ENCODE peak calls at places on chromosomes 12 and 14, in ten cellular contexts. One of them, this sample, is unnamed.

GRCh38 chr14:101459392-101459900 is 101.8 kb upstream of the DIO3 start:
- DNase-seq in T-cell: no peak
- DNase-seq in posterior cingulate gyrus: no peak
- DNase-seq in GM12865: no peak
- DNase-seq in stimulated activated CD8-positive, alpha-beta memory T cell treated with anti-CD3 and anti-CD28 coated beads, Interleukin-7, amount 100 ng/mL, for 1 hour: no peak
- DNase-seq in activated T-cell treated with anti-CD3 and anti-CD28 coated beads for 4 hours: no peak
- DNase-seq in kidney tubule cell: no peak
- DNase-seq in cardiac muscle cell: no peak
- DNase-seq in central memory CD4-positive, alpha-beta T cell: no peak
- DNase-seq in skeletal muscle cell: no peak
- DNase-seq in this sample: no peak

GRCh38 chr12:106333756-106334155 is 23.8 kb upstream of the POLR3B start:
- DNase-seq in T-cell: no peak
- DNase-seq in posterior cingulate gyrus: no peak
- DNase-seq in GM12865: no peak
- DNase-seq in stimulated activated CD8-positive, alpha-beta memory T cell treated with anti-CD3 and anti-CD28 coated beads, Interleukin-7, amount 100 ng/mL, for 1 hour: no peak
- DNase-seq in activated T-cell treated with anti-CD3 and anti-CD28 coated beads for 4 hours: no peak
- DNase-seq in kidney tubule cell: no peak
- DNase-seq in cardiac muscle cell: no peak
- DNase-seq in central memory CD4-positive, alpha-beta T cell: no peak
- DNase-seq in skeletal muscle cell: no peak
- DNase-seq in this sample: no peak

GRCh38 chr12:692274-692673 is 29.0 kb upstream of the NINJ2 start:
- DNase-seq in T-cell: no peak
- DNase-seq in posterior cingulate gyrus: no peak
- DNase-seq in GM12865: no peak
- DNase-seq in stimulated activated CD8-positive, alpha-beta memory T cell treated with anti-CD3 and anti-CD28 coated beads, Interleukin-7, amount 100 ng/mL, for 1 hour: no peak
- DNase-seq in activated T-cell treated with anti-CD3 and anti-CD28 coated beads for 4 hours: no peak
- DNase-seq in kidney tubule cell: no peak
- DNase-seq in cardiac muscle cell: no peak
- DNase-seq in central memory CD4-positive, alpha-beta T cell: no peak
- DNase-seq in skeletal muscle cell: no peak
- DNase-seq in this sample: no peak

GRCh38 chr12:67539946-67540345 is 108.6 kb upstream of the DYRK2 start:
- DNase-seq in T-cell: no peak
- DNase-seq in posterior cingulate gyrus: no peak
- DNase-seq in GM12865: no peak
- DNase-seq in stimulated activated CD8-positive, alpha-beta memory T cell treated with anti-CD3 and anti-CD28 coated beads, Interleukin-7, amount 100 ng/mL, for 1 hour: no peak
- DNase-seq in activated T-cell treated with anti-CD3 and anti-CD28 coated beads for 4 hours: no peak
- DNase-seq in kidney tubule cell: no peak
- DNase-seq in cardiac muscle cell: no peak
- DNase-seq in central memory CD4-positive, alpha-beta T cell: no peak
- DNase-seq in skeletal muscle cell: no peak
- DNase-seq in this sample: no peak

GRCh38 chr14:95133282-95133681 is 24.0 kb downstream of the DICER1 start:
- DNase-seq in T-cell: no peak
- DNase-seq in posterior cingulate gyrus: no peak
- DNase-seq in GM12865: no peak
- DNase-seq in stimulated activated CD8-positive, alpha-beta memory T cell treated with anti-CD3 and anti-CD28 coated beads, Interleukin-7, amount 100 ng/mL, for 1 hour: no peak
- DNase-seq in activated T-cell treated with anti-CD3 and anti-CD28 coated beads for 4 hours: no peak
- DNase-seq in kidney tubule cell: no peak
- DNase-seq in cardiac muscle cell: no peak
- DNase-seq in central memory CD4-positive, alpha-beta T cell: no peak
- DNase-seq in skeletal muscle cell: no peak
- DNase-seq in this sample: no peak

GRCh38 chr14:102909462-102909861 is 13.0 kb upstream of the AMN start:
- DNase-seq in T-cell: no peak
- DNase-seq in posterior cingulate gyrus: no peak
- DNase-seq in GM12865: no peak
- DNase-seq in stimulated activated CD8-positive, alpha-beta memory T cell treated with anti-CD3 and anti-CD28 coated beads, Interleukin-7, amount 100 ng/mL, for 1 hour: no peak
- DNase-seq in activated T-cell treated with anti-CD3 and anti-CD28 coated beads for 4 hours: no peak
- DNase-seq in kidney tubule cell: no peak
- DNase-seq in cardiac muscle cell: no peak
- DNase-seq in central memory CD4-positive, alpha-beta T cell: no peak
- DNase-seq in skeletal muscle cell: no peak
- DNase-seq in this sample: no peak

GRCh38 chr12:52715416-52715815 is 12.1 kb upstream of the KRT77 start:
- DNase-seq in T-cell: no peak
- DNase-seq in posterior cingulate gyrus: no peak
- DNase-seq in GM12865: no peak
- DNase-seq in stimulated activated CD8-positive, alpha-beta memory T cell treated with anti-CD3 and anti-CD28 coated beads, Interleukin-7, amount 100 ng/mL, for 1 hour: no peak
- DNase-seq in activated T-cell treated with anti-CD3 and anti-CD28 coated beads for 4 hours: no peak
- DNase-seq in kidney tubule cell: peak
- DNase-seq in cardiac muscle cell: no peak
- DNase-seq in central memory CD4-positive, alpha-beta T cell: no peak
- DNase-seq in skeletal muscle cell: no peak
- DNase-seq in this sample: no peak

GRCh38 chr12:123499332-123499731 is 34.2 kb downstream of the RILPL1 start:
- DNase-seq in T-cell: no peak
- DNase-seq in posterior cingulate gyrus: no peak
- DNase-seq in GM12865: no peak
- DNase-seq in stimulated activated CD8-positive, alpha-beta memory T cell treated with anti-CD3 and anti-CD28 coated beads, Interleukin-7, amount 100 ng/mL, for 1 hour: no peak
- DNase-seq in activated T-cell treated with anti-CD3 and anti-CD28 coated beads for 4 hours: no peak
- DNase-seq in kidney tubule cell: no peak
- DNase-seq in cardiac muscle cell: no peak
- DNase-seq in central memory CD4-positive, alpha-beta T cell: no peak
- DNase-seq in skeletal muscle cell: no peak
- DNase-seq in this sample: no peak

GRCh38 chr14:81315344-81315743 is 84.8 kb downstream of the STON2 start:
- DNase-seq in T-cell: no peak
- DNase-seq in posterior cingulate gyrus: no peak
- DNase-seq in GM12865: no peak
- DNase-seq in stimulated activated CD8-positive, alpha-beta memory T cell treated with anti-CD3 and anti-CD28 coated beads, Interleukin-7, amount 100 ng/mL, for 1 hour: no peak
- DNase-seq in activated T-cell treated with anti-CD3 and anti-CD28 coated beads for 4 hours: no peak
- DNase-seq in kidney tubule cell: no peak
- DNase-seq in cardiac muscle cell: no peak
- DNase-seq in central memory CD4-positive, alpha-beta T cell: no peak
- DNase-seq in skeletal muscle cell: no peak
- DNase-seq in this sample: no peak

GRCh38 chr14:83217492-83217891 is 1683.8 kb upstream of the SEL1L start:
- DNase-seq in T-cell: no peak
- DNase-seq in posterior cingulate gyrus: no peak
- DNase-seq in GM12865: no peak
- DNase-seq in stimulated activated CD8-positive, alpha-beta memory T cell treated with anti-CD3 and anti-CD28 coated beads, Interleukin-7, amount 100 ng/mL, for 1 hour: no peak
- DNase-seq in activated T-cell treated with anti-CD3 and anti-CD28 coated beads for 4 hours: no peak
- DNase-seq in kidney tubule cell: peak
- DNase-seq in cardiac muscle cell: no peak
- DNase-seq in central memory CD4-positive, alpha-beta T cell: no peak
- DNase-seq in skeletal muscle cell: peak
- DNase-seq in this sample: no peak

GRCh38 chr12:115313929-115314328 is 630.0 kb upstream of the TBX3 start:
- DNase-seq in T-cell: no peak
- DNase-seq in posterior cingulate gyrus: no peak
- DNase-seq in GM12865: no peak
- DNase-seq in stimulated activated CD8-positive, alpha-beta memory T cell treated with anti-CD3 and anti-CD28 coated beads, Interleukin-7, amount 100 ng/mL, for 1 hour: no peak
- DNase-seq in activated T-cell treated with anti-CD3 and anti-CD28 coated beads for 4 hours: no peak
- DNase-seq in kidney tubule cell: peak
- DNase-seq in cardiac muscle cell: no peak
- DNase-seq in central memory CD4-positive, alpha-beta T cell: no peak
- DNase-seq in skeletal muscle cell: peak
- DNase-seq in this sample: no peak

GRCh38 chr12:88362439-88362838 is 217.8 kb downstream of the KITLG start:
- DNase-seq in T-cell: no peak
- DNase-seq in posterior cingulate gyrus: no peak
- DNase-seq in GM12865: no peak
- DNase-seq in stimulated activated CD8-positive, alpha-beta memory T cell treated with anti-CD3 and anti-CD28 coated beads, Interleukin-7, amount 100 ng/mL, for 1 hour: no peak
- DNase-seq in activated T-cell treated with anti-CD3 and anti-CD28 coated beads for 4 hours: no peak
- DNase-seq in kidney tubule cell: no peak
- DNase-seq in cardiac muscle cell: no peak
- DNase-seq in central memory CD4-positive, alpha-beta T cell: no peak
- DNase-seq in skeletal muscle cell: no peak
- DNase-seq in this sample: no peak

GRCh38 chr12:97716356-97716755 is 253.8 kb downstream of the RMST start:
- DNase-seq in T-cell: no peak
- DNase-seq in posterior cingulate gyrus: no peak
- DNase-seq in GM12865: peak
- DNase-seq in stimulated activated CD8-positive, alpha-beta memory T cell treated with anti-CD3 and anti-CD28 coated beads, Interleukin-7, amount 100 ng/mL, for 1 hour: no peak
- DNase-seq in activated T-cell treated with anti-CD3 and anti-CD28 coated beads for 4 hours: no peak
- DNase-seq in kidney tubule cell: peak
- DNase-seq in cardiac muscle cell: peak
- DNase-seq in central memory CD4-positive, alpha-beta T cell: no peak
- DNase-seq in skeletal muscle cell: no peak
- DNase-seq in this sample: no peak

GRCh38 chr12:85733984-85734383 is 102.2 kb downstream of the RASSF9 start:
- DNase-seq in T-cell: no peak
- DNase-seq in posterior cingulate gyrus: no peak
- DNase-seq in GM12865: no peak
- DNase-seq in stimulated activated CD8-positive, alpha-beta memory T cell treated with anti-CD3 and anti-CD28 coated beads, Interleukin-7, amount 100 ng/mL, for 1 hour: no peak
- DNase-seq in activated T-cell treated with anti-CD3 and anti-CD28 coated beads for 4 hours: no peak
- DNase-seq in kidney tubule cell: no peak
- DNase-seq in cardiac muscle cell: no peak
- DNase-seq in central memory CD4-positive, alpha-beta T cell: no peak
- DNase-seq in skeletal muscle cell: no peak
- DNase-seq in this sample: no peak

GRCh38 chr12:41345071-41345470 is 157.0 kb downstream of the PDZRN4 start:
- DNase-seq in T-cell: no peak
- DNase-seq in posterior cingulate gyrus: no peak
- DNase-seq in GM12865: no peak
- DNase-seq in stimulated activated CD8-positive, alpha-beta memory T cell treated with anti-CD3 and anti-CD28 coated beads, Interleukin-7, amount 100 ng/mL, for 1 hour: no peak
- DNase-seq in activated T-cell treated with anti-CD3 and anti-CD28 coated beads for 4 hours: no peak
- DNase-seq in kidney tubule cell: no peak
- DNase-seq in cardiac muscle cell: no peak
- DNase-seq in central memory CD4-positive, alpha-beta T cell: no peak
- DNase-seq in skeletal muscle cell: no peak
- DNase-seq in this sample: no peak

GRCh38 chr14:101791919-101792572 is 30.5 kb downstream of the PPP2R5C start:
- DNase-seq in T-cell: no peak
- DNase-seq in posterior cingulate gyrus: no peak
- DNase-seq in GM12865: peak
- DNase-seq in stimulated activated CD8-positive, alpha-beta memory T cell treated with anti-CD3 and anti-CD28 coated beads, Interleukin-7, amount 100 ng/mL, for 1 hour: no peak
- DNase-seq in activated T-cell treated with anti-CD3 and anti-CD28 coated beads for 4 hours: no peak
- DNase-seq in kidney tubule cell: peak
- DNase-seq in cardiac muscle cell: no peak
- DNase-seq in central memory CD4-positive, alpha-beta T cell: peak
- DNase-seq in skeletal muscle cell: no peak
- DNase-seq in this sample: no peak

GRCh38 chr12:19739195-19739776 is 300.0 kb downstream of the AEBP2 start:
- DNase-seq in T-cell: no peak
- DNase-seq in posterior cingulate gyrus: no peak
- DNase-seq in GM12865: peak
- DNase-seq in stimulated activated CD8-positive, alpha-beta memory T cell treated with anti-CD3 and anti-CD28 coated beads, Interleukin-7, amount 100 ng/mL, for 1 hour: no peak
- DNase-seq in activated T-cell treated with anti-CD3 and anti-CD28 coated beads for 4 hours: no peak
- DNase-seq in kidney tubule cell: peak
- DNase-seq in cardiac muscle cell: peak
- DNase-seq in central memory CD4-positive, alpha-beta T cell: peak
- DNase-seq in skeletal muscle cell: no peak
- DNase-seq in this sample: no peak

GRCh38 chr12:12620730-12621315 is 9.1 kb downstream of the CREBL2 start:
- DNase-seq in T-cell: no peak
- DNase-seq in posterior cingulate gyrus: no peak
- DNase-seq in GM12865: no peak
- DNase-seq in stimulated activated CD8-positive, alpha-beta memory T cell treated with anti-CD3 and anti-CD28 coated beads, Interleukin-7, amount 100 ng/mL, for 1 hour: no peak
- DNase-seq in activated T-cell treated with anti-CD3 and anti-CD28 coated beads for 4 hours: no peak
- DNase-seq in kidney tubule cell: no peak
- DNase-seq in cardiac muscle cell: no peak
- DNase-seq in central memory CD4-positive, alpha-beta T cell: no peak
- DNase-seq in skeletal muscle cell: no peak
- DNase-seq in this sample: no peak

GRCh38 chr14:104023325-104024055 is 62.0 kb upstream of the ASPG start:
- DNase-seq in T-cell: no peak
- DNase-seq in posterior cingulate gyrus: no peak
- DNase-seq in GM12865: no peak
- DNase-seq in stimulated activated CD8-positive, alpha-beta memory T cell treated with anti-CD3 and anti-CD28 coated beads, Interleukin-7, amount 100 ng/mL, for 1 hour: no peak
- DNase-seq in activated T-cell treated with anti-CD3 and anti-CD28 coated beads for 4 hours: no peak
- DNase-seq in kidney tubule cell: no peak
- DNase-seq in cardiac muscle cell: no peak
- DNase-seq in central memory CD4-positive, alpha-beta T cell: no peak
- DNase-seq in skeletal muscle cell: no peak
- DNase-seq in this sample: no peak

GRCh38 chr12:6444031-6444430 is 724 bp upstream of the CD27 start:
- DNase-seq in T-cell: no peak
- DNase-seq in posterior cingulate gyrus: no peak
- DNase-seq in GM12865: peak
- DNase-seq in stimulated activated CD8-positive, alpha-beta memory T cell treated with anti-CD3 and anti-CD28 coated beads, Interleukin-7, amount 100 ng/mL, for 1 hour: no peak
- DNase-seq in activated T-cell treated with anti-CD3 and anti-CD28 coated beads for 4 hours: no peak
- DNase-seq in kidney tubule cell: no peak
- DNase-seq in cardiac muscle cell: no peak
- DNase-seq in central memory CD4-positive, alpha-beta T cell: no peak
- DNase-seq in skeletal muscle cell: no peak
- DNase-seq in this sample: no peak

GRCh38 chr12:94208433-94208921 is 60.1 kb downstream of the PLXNC1 start:
- DNase-seq in T-cell: peak
- DNase-seq in posterior cingulate gyrus: no peak
- DNase-seq in GM12865: peak
- DNase-seq in stimulated activated CD8-positive, alpha-beta memory T cell treated with anti-CD3 and anti-CD28 coated beads, Interleukin-7, amount 100 ng/mL, for 1 hour: no peak
- DNase-seq in activated T-cell treated with anti-CD3 and anti-CD28 coated beads for 4 hours: peak
- DNase-seq in kidney tubule cell: no peak
- DNase-seq in cardiac muscle cell: no peak
- DNase-seq in central memory CD4-positive, alpha-beta T cell: no peak
- DNase-seq in skeletal muscle cell: peak
- DNase-seq in this sample: no peak

GRCh38 chr14:49642163-49642562 is 7.1 kb upstream of the DNAAF2 start:
- DNase-seq in T-cell: no peak
- DNase-seq in posterior cingulate gyrus: no peak
- DNase-seq in GM12865: no peak
- DNase-seq in stimulated activated CD8-positive, alpha-beta memory T cell treated with anti-CD3 and anti-CD28 coated beads, Interleukin-7, amount 100 ng/mL, for 1 hour: no peak
- DNase-seq in activated T-cell treated with anti-CD3 and anti-CD28 coated beads for 4 hours: no peak
- DNase-seq in kidney tubule cell: no peak
- DNase-seq in cardiac muscle cell: no peak
- DNase-seq in central memory CD4-positive, alpha-beta T cell: no peak
- DNase-seq in skeletal muscle cell: no peak
- DNase-seq in this sample: no peak

GRCh38 chr14:20469242-20469889 is at the start of gene PNP:
- DNase-seq in T-cell: peak
- DNase-seq in posterior cingulate gyrus: peak
- DNase-seq in GM12865: peak
- DNase-seq in stimulated activated CD8-positive, alpha-beta memory T cell treated with anti-CD3 and anti-CD28 coated beads, Interleukin-7, amount 100 ng/mL, for 1 hour: peak
- DNase-seq in activated T-cell treated with anti-CD3 and anti-CD28 coated beads for 4 hours: peak
- DNase-seq in kidney tubule cell: peak
- DNase-seq in cardiac muscle cell: peak
- DNase-seq in central memory CD4-positive, alpha-beta T cell: peak
- DNase-seq in skeletal muscle cell: peak
- DNase-seq in this sample: peak

GRCh38 chr14:32254952-32255679 is 52.0 kb upstream of the RNU6-8 start:
- DNase-seq in T-cell: peak
- DNase-seq in posterior cingulate gyrus: peak
- DNase-seq in GM12865: peak
- DNase-seq in stimulated activated CD8-positive, alpha-beta memory T cell treated with anti-CD3 and anti-CD28 coated beads, Interleukin-7, amount 100 ng/mL, for 1 hour: peak
- DNase-seq in activated T-cell treated with anti-CD3 and anti-CD28 coated beads for 4 hours: peak
- DNase-seq in kidney tubule cell: peak
- DNase-seq in cardiac muscle cell: peak
- DNase-seq in central memory CD4-positive, alpha-beta T cell: peak
- DNase-seq in skeletal muscle cell: no peak
- DNase-seq in this sample: peak

GRCh38 chr12:98814254-98814653 is 169.2 kb downstream of the APAF1 start:
- DNase-seq in T-cell: no peak
- DNase-seq in posterior cingulate gyrus: no peak
- DNase-seq in GM12865: no peak
- DNase-seq in stimulated activated CD8-positive, alpha-beta memory T cell treated with anti-CD3 and anti-CD28 coated beads, Interleukin-7, amount 100 ng/mL, for 1 hour: no peak
- DNase-seq in activated T-cell treated with anti-CD3 and anti-CD28 coated beads for 4 hours: no peak
- DNase-seq in kidney tubule cell: no peak
- DNase-seq in cardiac muscle cell: no peak
- DNase-seq in central memory CD4-positive, alpha-beta T cell: no peak
- DNase-seq in skeletal muscle cell: no peak
- DNase-seq in this sample: no peak

GRCh38 chr12:3496964-3497363 is 6.0 kb downstream of the PRMT8 start:
- DNase-seq in T-cell: no peak
- DNase-seq in posterior cingulate gyrus: no peak
- DNase-seq in GM12865: peak
- DNase-seq in stimulated activated CD8-positive, alpha-beta memory T cell treated with anti-CD3 and anti-CD28 coated beads, Interleukin-7, amount 100 ng/mL, for 1 hour: no peak
- DNase-seq in activated T-cell treated with anti-CD3 and anti-CD28 coated beads for 4 hours: no peak
- DNase-seq in kidney tubule cell: peak
- DNase-seq in cardiac muscle cell: peak
- DNase-seq in central memory CD4-positive, alpha-beta T cell: no peak
- DNase-seq in skeletal muscle cell: no peak
- DNase-seq in this sample: no peak

GRCh38 chr12:24557738-24558137 is 391.2 kb downstream of the BCAT1 start:
- DNase-seq in T-cell: no peak
- DNase-seq in posterior cingulate gyrus: no peak
- DNase-seq in GM12865: no peak
- DNase-seq in stimulated activated CD8-positive, alpha-beta memory T cell treated with anti-CD3 and anti-CD28 coated beads, Interleukin-7, amount 100 ng/mL, for 1 hour: no peak
- DNase-seq in activated T-cell treated with anti-CD3 and anti-CD28 coated beads for 4 hours: no peak
- DNase-seq in kidney tubule cell: no peak
- DNase-seq in cardiac muscle cell: no peak
- DNase-seq in central memory CD4-positive, alpha-beta T cell: no peak
- DNase-seq in skeletal muscle cell: no peak
- DNase-seq in this sample: no peak

GRCh38 chr14:58817846-58818245 is 180.1 kb downstream of the DACT1 start:
- DNase-seq in T-cell: no peak
- DNase-seq in posterior cingulate gyrus: no peak
- DNase-seq in GM12865: no peak
- DNase-seq in stimulated activated CD8-positive, alpha-beta memory T cell treated with anti-CD3 and anti-CD28 coated beads, Interleukin-7, amount 100 ng/mL, for 1 hour: no peak
- DNase-seq in activated T-cell treated with anti-CD3 and anti-CD28 coated beads for 4 hours: no peak
- DNase-seq in kidney tubule cell: no peak
- DNase-seq in cardiac muscle cell: no peak
- DNase-seq in central memory CD4-positive, alpha-beta T cell: no peak
- DNase-seq in skeletal muscle cell: no peak
- DNase-seq in this sample: no peak